ENCODE peak calls at places on chromosome 11, in six cellular contexts. O is AG09309, W is PC-3, S is tibial artery, A is ascending aorta, R is left ventricle myocardium inferior. Q is an unnamed sample.

GRCh38 chr11:31874631-31875191 is 63.6 kb upstream of the PAX6 start:
- DNase-seq in A (no peak), W (no peak), S (no peak), O (no peak), R (no peak), Q (no peak)

GRCh38 chr11:27293500-27294417 is 69.3 kb downstream of the CCDC34 start:
- DNase-seq in R (no peak), O (peak; percentile 29), A (no peak), S (no peak), W (peak; percentile 46), Q (no peak)

GRCh38 chr11:85551881-85552280 is 75.3 kb downstream of the DLG2 start:
- DNase-seq in R (no peak), S (no peak), W (no peak), A (no peak), O (no peak), Q (no peak)

GRCh38 chr11:3043315-3043871 is 13.8 kb downstream of the CARS1 start:
- DNase-seq in A (peak; percentile 95), R (peak; percentile 80), S (peak; percentile 88), O (no peak), W (no peak), Q (peak; percentile 68)

GRCh38 chr11:67433536-67434394 is 3.7 kb downstream of the PTPRCAP start:
- DNase-seq in A (no peak), S (no peak), O (no peak), R (no peak), W (no peak), Q (no peak)

GRCh38 chr11:75426720-75427086 is 6.3 kb downstream of the KLHL35 start:
- DNase-seq in O (no peak), R (no peak), S (no peak), A (no peak), W (no peak), Q (no peak)

GRCh38 chr11:117442869-117443239 is 115.2 kb downstream of the CEP164 start:
- DNase-seq in A (no peak), W (no peak), S (no peak), O (no peak), R (no peak), Q (no peak)

GRCh38 chr11:122393209-122393850 is 262.2 kb upstream of the UBASH3B start:
- DNase-seq in R (no peak), S (peak; percentile 22), O (peak; percentile 10), A (no peak), W (no peak), Q (no peak)

GRCh38 chr11:117928818-117929567 is at the start of gene TMPRSS13:
- DNase-seq in W (peak; percentile 87), A (no peak), O (no peak), R (no peak), S (no peak), Q (no peak)

GRCh38 chr11:118929496-118930151 is 3.9 kb upstream of the BCL9L start:
- DNase-seq in R (peak; percentile 81), A (peak; percentile 94), S (peak; percentile 83), W (peak; percentile 88), O (no peak), Q (peak; percentile 90)

GRCh38 chr11:117094776-117095175 is 3.5 kb downstream of the SIK3 start:
- DNase-seq in W (peak; percentile 21), O (no peak), A (no peak), S (no peak), R (no peak), Q (no peak)

GRCh38 chr11:10807629-10808552 is 835 bp downstream of the EIF4G2 start:
- DNase-seq in W (peak; percentile 25), R (peak; percentile 71), S (peak; percentile 70), A (peak; percentile 74), O (no peak), Q (peak; percentile 54)

GRCh38 chr11:123073343-123074057 is 11.6 kb upstream of the HSPA8 start:
- DNase-seq in O (no peak), A (no peak), W (no peak), S (no peak), R (no peak), Q (no peak)

GRCh38 chr11:88363004-88363403 is 25.5 kb upstream of the CTSC start:
- DNase-seq in O (no peak), R (no peak), W (no peak), S (no peak), A (no peak), Q (no peak)

GRCh38 chr11:64841592-64842365 is 2.7 kb downstream of the CDC42BPG start:
- DNase-seq in S (no peak), A (no peak), W (no peak), O (no peak), R (no peak), Q (no peak)
- H3K4me3 ChIP-seq in S (no peak overlapping the region), A (no peak overlapping the region), W (peak overlapping the region; percentile 83), O (no peak overlapping the region), R (no peak overlapping the region), Q (no peak overlapping the region)

DNA sequence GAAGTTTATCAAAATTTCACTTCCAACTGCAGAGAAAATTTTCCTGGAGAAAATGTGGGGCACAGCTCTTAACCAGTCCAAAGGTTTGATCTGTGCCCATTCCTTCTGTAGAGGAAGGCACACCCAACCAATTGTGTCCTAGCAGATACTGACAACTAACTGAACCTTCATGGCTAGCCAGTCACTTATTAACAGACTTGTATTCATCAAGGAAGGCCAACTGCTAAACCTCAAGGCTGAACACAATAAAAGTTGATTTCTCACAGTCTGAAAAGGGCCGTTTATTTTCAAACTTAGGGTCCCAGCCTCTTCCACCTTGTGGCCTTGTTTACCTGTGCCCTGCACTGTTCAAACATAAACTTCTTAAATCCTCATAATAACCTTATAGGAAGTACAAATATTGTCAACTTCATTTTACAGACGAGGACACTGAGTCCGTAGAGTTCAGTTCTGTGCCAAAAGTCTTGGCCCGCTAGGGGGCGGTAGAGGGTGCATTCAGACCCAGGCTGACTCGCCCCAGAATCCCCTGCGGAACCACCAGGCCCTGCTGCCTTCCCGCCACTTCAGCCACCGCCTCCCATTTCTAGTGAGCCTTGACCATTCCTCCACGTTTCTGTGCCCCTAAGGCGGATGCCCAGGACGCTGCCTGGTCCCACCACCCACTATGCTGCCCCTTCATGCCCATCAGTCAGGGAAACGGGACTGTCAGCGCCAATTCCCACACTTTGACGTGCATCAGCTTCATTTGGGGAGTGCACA is 19.3 kb downstream of the SYT13 start:
- DNase-seq in S (no peak), R (no peak), A (no peak), W (no peak), O (no peak), Q (no peak)
- TF ChIP-seq CTCF in S (no peak), R (peak; percentile 17), A (no peak), W (peak; percentile 55), O (peak; percentile 12), Q (no peak)

DNA sequence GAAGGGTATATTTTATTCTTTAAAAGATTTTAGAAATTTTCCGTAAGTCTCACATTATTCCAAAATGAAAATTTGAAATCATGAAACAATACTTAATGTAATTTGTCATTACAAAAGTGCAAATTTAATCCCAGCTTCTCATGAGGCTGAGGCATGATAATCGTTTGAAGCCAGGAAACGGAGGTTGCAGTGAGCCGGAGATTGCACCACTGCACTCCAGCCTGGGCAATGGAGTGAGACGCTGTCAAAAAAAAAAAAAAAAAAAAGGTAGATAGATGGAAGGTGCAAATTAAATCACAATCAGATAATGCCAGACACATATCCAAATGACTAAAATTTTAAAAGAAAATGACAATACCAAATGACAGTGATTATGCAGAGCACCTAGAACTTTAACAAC is 644.2 kb downstream of the FAM181B start:
- DNase-seq in R (no peak), O (no peak), W (no peak), A (no peak), S (no peak), Q (no peak)
- H3K4me3 ChIP-seq in R (no peak overlapping the region), O (no peak overlapping the region), W (no peak overlapping the region), A (no peak overlapping the region), S (no peak overlapping the region), Q (no peak overlapping the region)

DNA sequence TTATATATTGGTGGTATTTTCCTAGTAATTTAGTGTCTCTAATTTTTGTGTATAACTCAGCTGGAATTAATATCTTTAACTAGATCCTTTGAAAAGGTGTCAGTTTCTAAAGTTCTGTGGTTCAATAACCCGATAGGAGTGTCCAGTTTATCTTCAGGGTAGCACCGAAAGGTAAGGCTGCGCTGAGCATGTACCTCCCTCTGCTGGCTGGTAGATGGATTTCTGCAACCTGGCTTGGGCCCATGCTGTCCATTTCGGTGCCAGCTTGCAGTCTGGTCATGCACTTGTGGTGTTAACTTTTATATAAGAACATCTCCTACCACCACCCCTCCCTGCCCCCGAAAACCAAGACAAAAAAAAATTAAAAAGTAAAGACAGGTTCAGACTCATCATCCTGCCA is 24.7 kb downstream of the EXT2 start:
- DNase-seq in A (no peak), R (peak; percentile 30), W (peak; percentile 39), O (no peak), S (no peak), Q (no peak)
- TF ChIP-seq CTCF in A (peak; percentile 44), R (peak; percentile 73), W (peak; percentile 60), O (peak; percentile 32), S (peak; percentile 16), Q (no peak)

GRCh38 chr11:414333-414857 is 404 bp downstream of the SIGIRR start:
- DNase-seq in R (no peak), A (no peak), W (no peak), S (no peak), O (no peak), Q (no peak)
- H3K4me3 ChIP-seq in R (peak overlapping the region; percentile 68), A (peak overlapping the region; percentile 51), W (peak overlapping the region; percentile 62), S (peak overlapping the region; percentile 39), O (no peak overlapping the region), Q (peak overlapping the region; percentile 43)

DNA sequence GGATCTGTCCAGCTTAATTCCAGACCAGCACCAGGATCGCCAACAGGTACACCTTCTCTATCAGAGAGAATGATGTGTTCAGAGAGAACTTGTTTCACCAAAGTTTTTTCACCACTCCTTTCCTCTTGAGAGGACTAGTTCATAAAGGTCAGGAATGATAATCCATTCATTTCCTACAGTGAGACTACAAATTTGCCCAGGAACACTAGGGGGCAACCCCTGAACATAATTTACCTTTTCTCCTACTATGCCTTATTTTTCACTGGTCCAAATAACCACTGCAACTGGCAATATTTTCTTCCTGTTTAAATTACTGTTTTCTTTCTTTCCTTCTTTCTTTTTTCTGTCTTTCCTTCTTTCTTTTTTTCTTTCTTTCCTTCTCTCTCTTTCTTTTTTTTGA is 22.5 kb downstream of the CAVIN3 start:
- DNase-seq in A (no peak), R (no peak), W (peak; percentile 29), O (no peak), S (no peak), Q (no peak)
- TF ChIP-seq CTCF in A (peak; percentile 46), R (peak; percentile 55), W (peak; percentile 57), O (peak; percentile 48), S (peak; percentile 45), Q (peak; percentile 40)

Q was measured in dorsolateral prefrontal cortex.